ENCODE peak calls at places on chromosomes 16 and 17, in nine cellular contexts. C is mucosa of descending colon, G is neural progenitor cell, Y is HAP-1, P is A673, R is thyroid gland, U is gastrocnemius medialis, A is upper lobe of left lung, L is right atrium auricular region. Q is an unnamed sample.

GRCh38 chr17:77483128-77483598 is 342.4 kb downstream of the SEC14L1 start:
- DNase-seq in C (no peak), G (no peak), Y (no peak), P (no peak), R (no peak), U (no peak), A (peak; percentile 50), L (no peak), Q (no peak)

GRCh38 chr16:11956558-11956957 is 8.5 kb upstream of the TNFRSF17 start:
- DNase-seq in C (no peak), G (no peak), Y (no peak), P (no peak), R (no peak), U (no peak), A (no peak), L (no peak), Q (no peak)

GRCh38 chr17:50565559-50566350 is 5.2 kb downstream of the CACNA1G start:
- DNase-seq in C (no peak), G (peak; percentile 82), Y (no peak), P (peak; percentile 50), R (no peak), U (no peak), A (no peak), L (no peak), Q (no peak)

GRCh38 chr16:88289001-88289400 is 93.8 kb upstream of the ZNF469 start:
- DNase-seq in C (no peak), G (no peak), Y (no peak), P (no peak), R (no peak), U (no peak), A (no peak), L (no peak), Q (no peak)

GRCh38 chr17:12640364-12640763 is 25.3 kb upstream of the MYOCD start:
- DNase-seq in C (no peak), G (no peak), Y (no peak), P (no peak), R (no peak), U (no peak), A (no peak), L (no peak), Q (no peak)

GRCh38 chr16:69833791-69834282 is 71.7 kb downstream of the WWP2 start:
- DNase-seq in C (peak; percentile 41), G (peak; percentile 15), Y (no peak), P (no peak), R (peak; percentile 83), U (peak; percentile 17), A (no peak), L (no peak), Q (no peak)

GRCh38 chr16:14452066-14452465 is 178.0 kb downstream of the PARN start:
- DNase-seq in C (no peak), G (no peak), Y (no peak), P (no peak), R (no peak), U (no peak), A (no peak), L (no peak), Q (no peak)

GRCh38 chr17:35073991-35074627 is 10.6 kb upstream of the RFFL start:
- DNase-seq in C (no peak), G (no peak), Y (no peak), P (no peak), R (no peak), U (no peak), A (no peak), L (no peak), Q (no peak)

GRCh38 chr16:67928561-67929364 is 2.9 kb downstream of the CTRL start:
- DNase-seq in C (peak; percentile 84), G (peak; percentile 79), Y (peak; percentile 66), P (peak; percentile 81), R (peak; percentile 71), U (peak; percentile 46), A (no peak), L (no peak), Q (peak; percentile 75)

GRCh38 chr16:10834130-10834529 is 15.5 kb upstream of the TVP23A start:
- DNase-seq in C (no peak), G (no peak), Y (no peak), P (no peak), R (no peak), U (no peak), A (peak; percentile 53), L (no peak), Q (no peak)

GRCh38 chr17:73156166-73156840 is 8.5 kb upstream of the SSTR2 start:
- DNase-seq in C (peak; percentile 77), G (peak; percentile 84), Y (peak; percentile 43), P (peak; percentile 79), R (peak; percentile 71), U (no peak), A (peak; percentile 88), L (peak; percentile 82), Q (peak; percentile 71)

DNA sequence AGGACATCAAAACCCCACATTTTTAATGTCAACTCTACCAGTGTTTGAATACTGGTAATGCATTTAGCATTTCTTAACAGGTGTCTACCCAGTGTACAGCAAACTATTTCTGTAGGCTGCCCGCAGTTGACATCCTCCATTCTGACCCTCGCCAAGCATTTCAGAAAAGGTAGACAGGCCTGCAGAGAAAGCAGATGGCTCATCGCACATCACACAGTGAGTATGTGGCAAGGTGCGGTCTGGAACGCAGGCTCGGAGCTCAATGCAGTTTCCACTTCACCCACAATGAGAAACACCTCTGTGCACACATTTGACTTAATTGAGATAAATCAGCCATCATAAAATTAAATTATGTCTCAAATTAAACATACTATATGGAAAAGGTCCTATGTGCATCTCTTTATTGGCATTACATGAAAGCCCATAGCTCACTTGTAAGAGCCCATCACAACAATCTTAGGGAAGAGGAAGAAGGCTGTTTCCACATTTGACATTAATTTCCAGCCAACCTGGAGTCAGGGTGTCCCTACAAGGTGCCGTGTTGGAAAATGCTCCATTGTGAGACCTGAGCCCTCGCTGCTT is 378.9 kb upstream of the DYNLRB2 start:
- DNase-seq in C (no peak), G (no peak), Y (no peak), P (no peak), R (no peak), U (no peak), A (no peak), L (no peak), Q (no peak)
- H3K9me3 ChIP-seq in C (no peaks in the 10 kb centered on the region), G (no peaks in the 10 kb centered on the region), Y (no peaks in the 10 kb centered on the region), P (no peaks in the 10 kb centered on the region), R (no peaks in the 10 kb centered on the region), U (no peaks in the 10 kb centered on the region), A (no peaks in the 10 kb centered on the region), L (no peaks in the 10 kb centered on the region), Q (no peaks in the 10 kb centered on the region)

GRCh38 chr17:74635418-74635817 is 11.9 kb upstream of the CD300E start:
- DNase-seq in C (no peak), G (peak; percentile 66), Y (no peak), P (no peak), R (peak; percentile 90), U (no peak), A (no peak), L (no peak), Q (no peak)

GRCh38 chr17:74633261-74633783 is 9.8 kb upstream of the CD300E start:
- DNase-seq in C (no peak), G (no peak), Y (no peak), P (no peak), R (peak; percentile 94), U (no peak), A (no peak), L (no peak), Q (no peak)

GRCh38 chr17:74632597-74632996 is 9.1 kb upstream of the CD300E start:
- DNase-seq in C (no peak), G (no peak), Y (no peak), P (no peak), R (no peak), U (no peak), A (no peak), L (no peak), Q (no peak)

GRCh38 chr17:74631468-74632195 is 8.1 kb upstream of the CD300E start:
- DNase-seq in C (no peak), G (no peak), Y (no peak), P (no peak), R (peak; percentile 46), U (no peak), A (no peak), L (no peak), Q (no peak)

DNA sequence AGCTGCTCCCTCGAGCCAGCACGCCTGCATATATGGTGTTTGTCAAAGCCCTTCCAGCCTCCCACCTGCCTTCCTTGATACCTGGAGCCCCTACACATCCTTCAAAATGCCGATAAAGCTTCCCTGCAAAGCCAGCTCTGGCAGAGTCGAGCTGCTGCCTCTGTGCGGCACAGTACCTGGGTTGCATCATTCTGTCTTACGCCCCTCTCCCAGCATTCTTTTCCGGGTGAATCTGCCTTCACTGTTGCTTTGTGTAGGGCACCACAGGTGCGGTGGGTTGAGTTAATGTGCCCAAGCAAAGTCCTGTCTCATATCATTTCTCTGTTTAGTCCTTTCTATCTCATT is 8.6 kb upstream of the CD300E start:
- DNase-seq in C (no peak), G (no peak), Y (no peak), P (no peak), R (no peak), U (no peak), A (no peak), L (no peak), Q (no peak)
- H3K4me3 ChIP-seq in C (no peak overlapping the region), G (no peak overlapping the region), Y (no peak overlapping the region), P (no peak overlapping the region), R (no peak overlapping the region), U (no peak overlapping the region), A (no peak overlapping the region), L (no peak overlapping the region), Q (no peak overlapping the region)

DNA sequence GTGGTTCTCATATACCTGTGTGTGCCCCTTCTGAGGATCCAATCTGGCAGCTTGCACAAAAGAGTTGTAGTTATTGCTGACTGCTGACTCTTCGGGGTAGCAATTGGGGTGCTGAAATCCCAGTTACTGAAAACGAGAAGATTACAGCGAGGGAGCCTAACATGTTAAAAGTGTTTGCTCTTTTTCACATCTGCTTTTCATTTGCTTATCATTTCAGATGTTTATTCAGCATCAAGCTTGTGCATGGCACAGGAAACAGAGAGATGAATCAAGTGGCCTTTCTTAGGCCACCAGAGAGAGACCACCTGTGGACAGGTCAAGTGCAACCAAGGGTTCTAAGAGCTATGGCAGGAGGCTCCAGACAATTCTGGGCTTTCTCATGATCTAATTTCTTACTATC is 16.9 kb downstream of the DHRS7B start:
- DNase-seq in C (no peak), G (no peak), Y (no peak), P (no peak), R (no peak), U (no peak), A (no peak), L (no peak), Q (no peak)
- H3K9me3 ChIP-seq in C (peaks cover 5% of the 10 kb centered on the region), G (peaks cover 7% of the 10 kb centered on the region), Y (peaks cover 10% of the 10 kb centered on the region), P (peaks cover 5% of the 10 kb centered on the region), R (no peaks in the 10 kb centered on the region), U (no peaks in the 10 kb centered on the region), A (no peaks in the 10 kb centered on the region), L (peaks cover 4% of the 10 kb centered on the region), Q (no peaks in the 10 kb centered on the region)

DNA sequence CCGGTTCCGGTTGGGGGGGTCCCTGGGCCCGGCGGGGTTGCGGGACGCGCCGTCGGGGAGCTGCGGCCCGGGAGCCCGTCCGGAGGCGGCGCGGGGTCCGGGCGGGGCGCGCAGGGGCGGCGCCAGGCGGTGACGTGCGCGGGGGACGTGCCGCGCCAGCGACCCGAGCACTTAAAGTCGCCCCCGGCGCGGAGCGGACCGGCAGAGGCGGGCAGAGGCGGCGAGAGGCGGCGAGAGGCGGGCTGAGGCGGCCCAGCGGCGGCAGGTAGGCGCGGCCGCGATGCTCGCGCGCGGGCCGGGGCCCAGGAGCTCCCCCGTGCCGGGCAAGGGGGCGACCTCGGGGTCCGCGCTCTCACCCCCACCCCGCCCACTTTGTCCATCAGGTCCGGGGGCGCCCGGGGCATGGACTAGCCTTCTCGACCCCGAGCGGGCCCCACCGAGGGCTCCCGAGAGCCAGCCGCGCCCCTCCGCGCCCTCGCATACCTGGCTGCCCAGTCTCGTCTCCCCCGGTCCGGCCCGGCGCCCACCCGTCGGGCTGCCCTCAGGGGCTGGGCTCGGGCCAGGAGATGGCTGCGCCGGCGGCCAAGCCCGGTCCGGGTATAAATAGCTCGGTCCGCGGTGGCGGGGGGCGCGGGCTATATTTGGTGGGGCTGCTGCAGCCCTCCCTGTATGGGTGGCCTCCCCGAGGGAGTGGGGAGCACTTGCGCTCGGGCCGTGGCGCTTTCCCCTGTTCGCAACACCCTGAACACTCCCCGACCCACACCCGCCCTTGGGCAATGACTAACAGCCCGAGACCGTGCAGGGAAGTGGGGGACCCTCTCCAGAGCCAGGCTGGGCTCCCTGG is at the start of gene SLC16A3:
- DNase-seq in C (peak; percentile 83), G (peak; percentile 91), Y (peak; percentile 49), P (no peak), R (peak; percentile 73), U (no peak), A (peak; percentile 96), L (no peak), Q (peak; percentile 74)
- H3K4me3 ChIP-seq in C (peak within 1 kb of the TSS; percentile 51), G (peak within 1 kb of the TSS; percentile 60), Y (peak within 1 kb of the TSS; percentile 56), P (peak within 1 kb of the TSS; percentile 45), R (no peak within 1 kb of the TSS), U (peak within 1 kb of the TSS; percentile 66), A (peak within 1 kb of the TSS; percentile 77), L (peak within 1 kb of the TSS; percentile 68), Q (peak within 1 kb of the TSS; percentile 75)

Q was measured in psoas muscle.